ENCODE peak calls at places on chromosomes 13 and 19, in ten cellular contexts. U is epithelial cell of esophagus, G is heart left ventricle, P is OCI-LY7, X is fibroblast of pulmonary artery, A is GM13977, I is tibial nerve, K is GM12865, L is uterus, V is Peyer's patch. S is an unnamed sample.

GRCh38 chr13:100389617-100390016 is 199.0 kb downstream of the GGACT start:
- DNase-seq in L (no peak), I (no peak), G (no peak), V (no peak), P (no peak), A (no peak), U (no peak), K (peak; percentile 24), X (no peak), S (no peak)

GRCh38 chr13:98206946-98207345 is 29.9 kb upstream of the RNF113B start:
- DNase-seq in G (no peak), V (no peak), L (no peak), K (no peak), X (peak; percentile 78), U (peak; percentile 28), P (no peak), I (no peak), A (no peak), S (no peak)

GRCh38 chr19:14563989-14564650 is 7.7 kb downstream of the NDUFB7 start:
- DNase-seq in K (peak; percentile 76), P (peak; percentile 90), V (no peak), G (no peak), L (no peak), A (peak; percentile 55), X (no peak), I (no peak), U (peak; percentile 70), S (peak; percentile 82)

GRCh38 chr13:85528578-85529215 is 270.5 kb downstream of the SLITRK6 start:
- DNase-seq in U (peak; percentile 23), X (peak; percentile 49), A (no peak), G (no peak), L (no peak), K (no peak), P (no peak), V (no peak), I (no peak), S (no peak)

GRCh38 chr13:20185657-20186056 is 7.1 kb downstream of the GJB2 start:
- DNase-seq in K (no peak), I (no peak), A (no peak), U (no peak), G (no peak), L (no peak), V (no peak), P (no peak), X (no peak), S (no peak)

GRCh38 chr19:35055715-35056179 is 14.2 kb downstream of the HPN start:
- DNase-seq in U (peak; percentile 24), K (peak; percentile 26), V (no peak), I (no peak), L (no peak), G (no peak), X (no peak), P (peak; percentile 76), A (no peak), S (peak; percentile 46)

GRCh38 chr13:100382787-100383186 is 205.8 kb downstream of the GGACT start:
- DNase-seq in L (no peak), A (no peak), G (no peak), I (no peak), V (no peak), K (no peak), P (no peak), U (no peak), X (peak; percentile 48), S (no peak)

GRCh38 chr19:45025264-45025663 is 13.6 kb upstream of the CLASRP start:
- DNase-seq in A (no peak), V (no peak), L (no peak), I (no peak), P (no peak), K (no peak), X (no peak), G (no peak), U (no peak), S (no peak)

GRCh38 chr13:101127741-101128353 is 288.5 kb downstream of the NALCN start:
- DNase-seq in V (no peak), G (no peak), X (peak; percentile 67), A (peak; percentile 45), U (peak; percentile 65), P (peak; percentile 2), L (no peak), K (peak; percentile 44), I (no peak), S (peak; percentile 34)

GRCh38 chr19:8373867-8374813 is 10.2 kb downstream of the ANGPTL4 start:
- DNase-seq in P (no peak), X (no peak), V (peak; percentile 60), A (no peak), U (no peak), I (peak; percentile 73), L (no peak), G (no peak), K (no peak), S (no peak)

GRCh38 chr13:63864171-63864902 is 2448.7 kb upstream of the PCDH20 start:
- DNase-seq in V (no peak), G (no peak), X (peak; percentile 33), U (no peak), L (no peak), I (no peak), P (no peak), A (no peak), K (no peak), S (no peak)

GRCh38 chr13:102825921-102826706 is 19.7 kb upstream of the ERCC5 start:
- DNase-seq in I (no peak), V (no peak), K (no peak), G (no peak), P (no peak), A (no peak), U (peak; percentile 90), L (no peak), X (peak; percentile 96), S (no peak)

GRCh38 chr13:59099182-59099950 is 1064.4 kb downstream of the DIAPH3 start:
- DNase-seq in X (peak; percentile 17), U (no peak), A (no peak), K (no peak), G (no peak), L (no peak), I (no peak), P (no peak), V (no peak), S (no peak)

GRCh38 chr13:51397262-51397933 is 55.4 kb downstream of the INTS6 start:
- DNase-seq in G (no peak), X (peak; percentile 71), A (no peak), L (no peak), I (peak; percentile 24), K (no peak), P (no peak), U (peak; percentile 41), V (no peak), S (no peak)

GRCh38 chr19:14505488-14506239 is 9.7 kb upstream of the GIPC1 start:
- DNase-seq in X (peak; percentile 56), K (peak; percentile 68), V (peak; percentile 75), P (peak; percentile 73), I (no peak), A (peak; percentile 86), U (peak; percentile 97), G (no peak), L (no peak), S (peak; percentile 85)

DNA sequence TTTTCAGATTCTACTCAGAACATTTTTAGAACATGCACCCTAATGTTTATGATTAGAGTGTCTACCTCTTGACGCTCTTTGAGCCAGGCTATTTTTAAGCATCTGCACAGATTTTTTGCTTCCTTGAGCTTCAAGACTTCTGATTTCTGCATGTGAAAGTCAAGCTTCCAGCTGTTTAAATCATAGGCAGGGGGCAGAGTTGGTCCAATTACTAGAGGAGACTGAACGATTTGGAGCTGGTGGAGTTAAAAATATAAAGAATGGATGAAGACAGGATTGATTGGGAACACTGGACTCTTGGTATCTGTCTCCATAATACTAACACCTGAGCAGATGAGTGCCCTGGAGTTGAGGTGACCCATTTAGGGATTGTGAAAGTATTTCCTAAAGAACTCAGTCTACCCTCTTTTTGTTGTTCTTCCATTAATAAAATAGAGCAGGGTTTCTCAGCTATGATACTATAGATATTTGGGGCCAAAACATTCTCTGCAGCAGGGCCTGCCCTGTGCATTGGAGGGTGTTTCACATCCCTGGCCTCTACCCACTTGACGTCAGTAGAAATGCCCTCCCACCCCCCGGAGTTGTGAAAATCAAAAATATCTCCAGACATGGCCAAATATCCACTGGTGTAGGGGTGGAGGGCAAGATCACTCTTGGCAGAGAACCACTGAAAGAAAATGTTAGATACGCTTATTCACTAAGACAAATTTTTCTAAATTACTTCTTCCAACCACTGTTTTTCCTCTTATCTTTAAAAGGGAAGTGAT is 160.1 kb downstream of the COG6 start:
- DNase-seq in L (no peak), U (peak; percentile 7), P (no peak), G (no peak), A (no peak), V (no peak), X (peak; percentile 53), K (no peak), I (no peak), S (no peak)
- TF ChIP-seq CTCF in L (no peak), U (no peak), P (peak; percentile 9), G (no peak), A (no peak), V (no peak), X (peak; percentile 30), K (no peak), I (no peak), S (no peak)

DNA sequence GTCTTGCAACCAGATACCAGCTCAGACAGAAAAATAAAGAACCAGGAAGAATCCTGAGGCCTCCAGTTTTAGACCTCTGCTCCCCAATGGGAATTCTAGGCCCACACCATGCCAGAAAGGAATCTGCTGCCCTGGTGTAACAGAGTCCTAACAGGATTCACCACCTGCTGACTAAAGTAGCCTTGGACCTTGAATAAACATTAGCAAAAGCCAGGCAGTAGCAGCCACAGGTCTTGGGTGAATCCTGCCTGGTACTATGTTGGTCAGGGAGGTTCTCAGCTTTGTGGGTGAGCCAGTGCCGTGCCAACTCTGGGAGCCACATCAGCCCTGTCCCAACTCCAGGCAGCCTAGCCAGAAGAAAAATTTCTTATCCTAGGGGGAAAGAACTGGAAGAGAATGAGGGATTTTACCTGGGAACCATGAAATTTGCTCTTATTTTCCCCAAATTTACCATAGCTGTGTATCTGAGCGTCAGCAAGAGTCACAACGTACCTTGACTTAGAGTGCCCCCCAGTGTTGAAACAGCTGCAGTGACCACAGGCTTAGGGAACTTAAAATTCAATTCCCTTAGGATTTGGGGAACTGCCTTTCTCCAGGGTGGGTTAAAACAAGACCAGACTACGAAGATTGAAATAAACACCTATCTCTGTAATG is 1895.6 kb upstream of the PRR20A start:
- DNase-seq in P (no peak), X (no peak), G (no peak), I (no peak), V (no peak), A (no peak), U (peak; percentile 9), K (peak; percentile 0), L (no peak), S (no peak)
- TF ChIP-seq CTCF in P (peak; percentile 36), X (no peak), G (no peak), I (no peak), V (no peak), A (peak; percentile 52), U (peak; percentile 10), K (peak; percentile 7), L (no peak), S (no peak)

GRCh38 chr19:6772028-6772865 is at the start of gene VAV1:
- DNase-seq in A (peak; percentile 94), U (no peak), V (peak; percentile 68), G (peak; percentile 68), L (no peak), I (no peak), X (no peak), P (peak; percentile 95), K (peak; percentile 93), S (peak; percentile 93)
- TF ChIP-seq CTCF in A (peak; percentile 68), U (no peak), V (no peak), G (no peak), L (no peak), I (no peak), X (peak; percentile 1), P (peak; percentile 77), K (peak; percentile 60), S (peak; percentile 73)

GRCh38 chr13:24203726-24204295 is 43.3 kb downstream of the SPATA13 start:
- DNase-seq in A (no peak), G (no peak), I (no peak), U (no peak), L (no peak), K (peak; percentile 45), X (no peak), V (no peak), P (peak; percentile 73), S (peak; percentile 24)
- TF ChIP-seq CTCF in A (no peak), G (no peak), I (no peak), U (no peak), L (no peak), K (no peak), X (no peak), V (no peak), P (no peak), S (no peak)

S was measured in activated CD8-positive, alpha-beta T cell treated with anti-CD3 and anti-CD28 coated beads for 36 hours.